ENCODE peak calls at places on chromosomes 2 and 18, in seven cellular contexts. One of them, this sample, is unnamed.

GRCh38 chr2:77147154-77147553 is 375.0 kb downstream of the LRRTM4 start:
- DNase-seq in lower lobe of right lung: no peak
- DNase-seq in ovary: no peak
- DNase-seq in HL-60: no peak
- DNase-seq in choroid plexus epithelial cell: no peak
- DNase-seq in astrocyte of the spinal cord: no peak
- DNase-seq in cardiac muscle cell: no peak
- DNase-seq in this sample: no peak

GRCh38 chr2:39325966-39326365 is 82.2 kb upstream of the CDKL4 start:
- DNase-seq in lower lobe of right lung: no peak
- DNase-seq in ovary: no peak
- DNase-seq in HL-60: no peak
- DNase-seq in choroid plexus epithelial cell: peak; percentile 47
- DNase-seq in astrocyte of the spinal cord: peak; percentile 26
- DNase-seq in cardiac muscle cell: no peak
- DNase-seq in this sample: peak; percentile 73

GRCh38 chr2:207073791-207074678 is 91.7 kb downstream of the KLF7 start:
- DNase-seq in lower lobe of right lung: no peak
- DNase-seq in ovary: no peak
- DNase-seq in HL-60: peak; percentile 8
- DNase-seq in choroid plexus epithelial cell: peak; percentile 41
- DNase-seq in astrocyte of the spinal cord: no peak
- DNase-seq in cardiac muscle cell: no peak
- DNase-seq in this sample: peak; percentile 36

GRCh38 chr2:196925445-196925767 is 1.1 kb downstream of the PGAP1 start:
- DNase-seq in lower lobe of right lung: no peak
- DNase-seq in ovary: no peak
- DNase-seq in HL-60: no peak
- DNase-seq in choroid plexus epithelial cell: peak; percentile 27
- DNase-seq in astrocyte of the spinal cord: peak; percentile 32
- DNase-seq in cardiac muscle cell: peak; percentile 15
- DNase-seq in this sample: peak; percentile 13

GRCh38 chr2:28610583-28611201 is 114.8 kb downstream of the PLB1 start:
- DNase-seq in lower lobe of right lung: no peak
- DNase-seq in ovary: no peak
- DNase-seq in HL-60: no peak
- DNase-seq in choroid plexus epithelial cell: peak; percentile 90
- DNase-seq in astrocyte of the spinal cord: peak; percentile 98
- DNase-seq in cardiac muscle cell: peak; percentile 70
- DNase-seq in this sample: peak; percentile 92

GRCh38 chr18:3511980-3512379 is 62.0 kb downstream of the TGIF1 start:
- DNase-seq in lower lobe of right lung: no peak
- DNase-seq in ovary: no peak
- DNase-seq in HL-60: peak; percentile 15
- DNase-seq in choroid plexus epithelial cell: peak; percentile 77
- DNase-seq in astrocyte of the spinal cord: peak; percentile 64
- DNase-seq in cardiac muscle cell: peak; percentile 80
- DNase-seq in this sample: peak; percentile 74

GRCh38 chr2:196252408-196253114 is 81.2 kb upstream of the STK17B start:
- DNase-seq in lower lobe of right lung: no peak
- DNase-seq in ovary: no peak
- DNase-seq in HL-60: no peak
- DNase-seq in choroid plexus epithelial cell: peak; percentile 44
- DNase-seq in astrocyte of the spinal cord: no peak
- DNase-seq in cardiac muscle cell: no peak
- DNase-seq in this sample: peak; percentile 54

GRCh38 chr18:49733321-49733720 is 80.0 kb downstream of the ACAA2 start:
- DNase-seq in lower lobe of right lung: no peak
- DNase-seq in ovary: no peak
- DNase-seq in HL-60: no peak
- DNase-seq in choroid plexus epithelial cell: peak; percentile 28
- DNase-seq in astrocyte of the spinal cord: peak; percentile 37
- DNase-seq in cardiac muscle cell: no peak
- DNase-seq in this sample: no peak

GRCh38 chr18:69569133-69569532 is 168.4 kb downstream of the DOK6 start:
- DNase-seq in lower lobe of right lung: no peak
- DNase-seq in ovary: no peak
- DNase-seq in HL-60: no peak
- DNase-seq in choroid plexus epithelial cell: no peak
- DNase-seq in astrocyte of the spinal cord: no peak
- DNase-seq in cardiac muscle cell: no peak
- DNase-seq in this sample: no peak

GRCh38 chr2:152716805-152717241 is 438 bp downstream of the PRPF40A start:
- DNase-seq in lower lobe of right lung: no peak
- DNase-seq in ovary: peak; percentile 44
- DNase-seq in HL-60: no peak
- DNase-seq in choroid plexus epithelial cell: peak; percentile 30
- DNase-seq in astrocyte of the spinal cord: no peak
- DNase-seq in cardiac muscle cell: no peak
- DNase-seq in this sample: peak; percentile 23

GRCh38 chr18:34691626-34692025 is 18.5 kb upstream of the DTNA start:
- DNase-seq in lower lobe of right lung: no peak
- DNase-seq in ovary: no peak
- DNase-seq in HL-60: no peak
- DNase-seq in choroid plexus epithelial cell: no peak
- DNase-seq in astrocyte of the spinal cord: no peak
- DNase-seq in cardiac muscle cell: no peak
- DNase-seq in this sample: no peak

GRCh38 chr2:26164641-26165211 is 8.2 kb upstream of the GAREM2 start:
- DNase-seq in lower lobe of right lung: peak; percentile 8
- DNase-seq in ovary: no peak
- DNase-seq in HL-60: no peak
- DNase-seq in choroid plexus epithelial cell: no peak
- DNase-seq in astrocyte of the spinal cord: no peak
- DNase-seq in cardiac muscle cell: no peak
- DNase-seq in this sample: no peak

GRCh38 chr18:58205087-58205779 is 161.2 kb downstream of the NEDD4L start:
- DNase-seq in lower lobe of right lung: no peak
- DNase-seq in ovary: peak; percentile 63
- DNase-seq in HL-60: no peak
- DNase-seq in choroid plexus epithelial cell: peak; percentile 62
- DNase-seq in astrocyte of the spinal cord: peak; percentile 59
- DNase-seq in cardiac muscle cell: peak; percentile 67
- DNase-seq in this sample: peak; percentile 91

GRCh38 chr18:68723539-68723938 is 8.6 kb upstream of the TMX3 start:
- DNase-seq in lower lobe of right lung: no peak
- DNase-seq in ovary: no peak
- DNase-seq in HL-60: peak; percentile 62
- DNase-seq in choroid plexus epithelial cell: no peak
- DNase-seq in astrocyte of the spinal cord: no peak
- DNase-seq in cardiac muscle cell: peak; percentile 31
- DNase-seq in this sample: no peak

GRCh38 chr18:61727241-61727640 is 165.6 kb downstream of the RNF152 start:
- DNase-seq in lower lobe of right lung: no peak
- DNase-seq in ovary: no peak
- DNase-seq in HL-60: no peak
- DNase-seq in choroid plexus epithelial cell: peak; percentile 25
- DNase-seq in astrocyte of the spinal cord: peak; percentile 55
- DNase-seq in cardiac muscle cell: no peak
- DNase-seq in this sample: no peak

GRCh38 chr18:50080932-50081560 is 113.9 kb downstream of the MYO5B start:
- DNase-seq in lower lobe of right lung: no peak
- DNase-seq in ovary: no peak
- DNase-seq in HL-60: no peak
- DNase-seq in choroid plexus epithelial cell: no peak
- DNase-seq in astrocyte of the spinal cord: no peak
- DNase-seq in cardiac muscle cell: no peak
- DNase-seq in this sample: no peak

GRCh38 chr2:240982821-240983281 is 15.6 kb upstream of the SNED1 start:
- DNase-seq in lower lobe of right lung: peak; percentile 36
- DNase-seq in ovary: peak; percentile 15
- DNase-seq in HL-60: no peak
- DNase-seq in choroid plexus epithelial cell: no peak
- DNase-seq in astrocyte of the spinal cord: no peak
- DNase-seq in cardiac muscle cell: no peak
- DNase-seq in this sample: no peak

GRCh38 chr2:240981871-240982800 is 16.3 kb upstream of the SNED1 start:
- DNase-seq in lower lobe of right lung: peak; percentile 33
- DNase-seq in ovary: peak; percentile 17
- DNase-seq in HL-60: no peak
- DNase-seq in choroid plexus epithelial cell: no peak
- DNase-seq in astrocyte of the spinal cord: no peak
- DNase-seq in cardiac muscle cell: no peak
- DNase-seq in this sample: no peak

GRCh38 chr2:240983996-240984498 is 14.4 kb upstream of the SNED1 start:
- DNase-seq in lower lobe of right lung: peak; percentile 45
- DNase-seq in ovary: peak; percentile 14
- DNase-seq in HL-60: no peak
- DNase-seq in choroid plexus epithelial cell: no peak
- DNase-seq in astrocyte of the spinal cord: no peak
- DNase-seq in cardiac muscle cell: no peak
- DNase-seq in this sample: no peak

GRCh38 chr2:240981273-240981672 is 17.1 kb upstream of the SNED1 start:
- DNase-seq in lower lobe of right lung: no peak
- DNase-seq in ovary: no peak
- DNase-seq in HL-60: no peak
- DNase-seq in choroid plexus epithelial cell: peak; percentile 42
- DNase-seq in astrocyte of the spinal cord: peak; percentile 55
- DNase-seq in cardiac muscle cell: no peak
- DNase-seq in this sample: peak; percentile 52

GRCh38 chr2:240983361-240983995 is 14.9 kb upstream of the SNED1 start:
- DNase-seq in lower lobe of right lung: peak; percentile 65
- DNase-seq in ovary: peak; percentile 51
- DNase-seq in HL-60: no peak
- DNase-seq in choroid plexus epithelial cell: peak; percentile 59
- DNase-seq in astrocyte of the spinal cord: no peak
- DNase-seq in cardiac muscle cell: peak; percentile 54
- DNase-seq in this sample: peak; percentile 57
- H3K4me3 ChIP-seq in lower lobe of right lung: no peak overlapping the region
- H3K4me3 ChIP-seq in ovary: no peak overlapping the region
- H3K4me3 ChIP-seq in HL-60: no peak overlapping the region
- H3K4me3 ChIP-seq in choroid plexus epithelial cell: no peak overlapping the region
- H3K4me3 ChIP-seq in astrocyte of the spinal cord: no peak overlapping the region
- H3K4me3 ChIP-seq in cardiac muscle cell: no peak overlapping the region
- H3K4me3 ChIP-seq in this sample: no peak overlapping the region

GRCh38 chr2:71254776-71255175 is 27.9 kb upstream of the PAIP2B start:
- DNase-seq in lower lobe of right lung: no peak
- DNase-seq in ovary: no peak
- DNase-seq in HL-60: no peak
- DNase-seq in choroid plexus epithelial cell: no peak
- DNase-seq in astrocyte of the spinal cord: no peak
- DNase-seq in cardiac muscle cell: no peak
- DNase-seq in this sample: no peak
- H3K4me3 ChIP-seq in lower lobe of right lung: no peak overlapping the region
- H3K4me3 ChIP-seq in ovary: no peak overlapping the region
- H3K4me3 ChIP-seq in HL-60: no peak overlapping the region
- H3K4me3 ChIP-seq in choroid plexus epithelial cell: no peak overlapping the region
- H3K4me3 ChIP-seq in astrocyte of the spinal cord: no peak overlapping the region
- H3K4me3 ChIP-seq in cardiac muscle cell: no peak overlapping the region
- H3K4me3 ChIP-seq in this sample: no peak overlapping the region

DNA sequence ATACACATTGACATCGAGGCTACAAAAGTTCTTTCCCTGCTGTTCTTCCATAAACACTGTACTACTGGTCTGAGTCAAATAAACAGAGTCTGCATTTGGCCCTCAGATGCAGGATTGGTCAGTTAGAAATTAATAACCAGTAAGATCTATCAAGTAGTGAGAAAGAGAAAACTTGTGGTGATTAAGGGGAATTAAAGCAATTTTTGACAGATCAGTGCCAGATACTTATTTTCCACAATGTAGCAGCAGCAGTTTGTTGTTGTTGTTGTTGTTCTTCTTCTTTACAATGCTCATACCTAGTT is 85.0 kb downstream of the IKZF2 start:
- DNase-seq in lower lobe of right lung: no peak
- DNase-seq in ovary: no peak
- DNase-seq in HL-60: no peak
- DNase-seq in choroid plexus epithelial cell: no peak
- DNase-seq in astrocyte of the spinal cord: no peak
- DNase-seq in cardiac muscle cell: no peak
- DNase-seq in this sample: no peak
- H3K4me3 ChIP-seq in lower lobe of right lung: peak overlapping the region; percentile 25
- H3K4me3 ChIP-seq in ovary: no peak overlapping the region
- H3K4me3 ChIP-seq in HL-60: no peak overlapping the region
- H3K4me3 ChIP-seq in choroid plexus epithelial cell: no peak overlapping the region
- H3K4me3 ChIP-seq in astrocyte of the spinal cord: peak overlapping the region; percentile 4
- H3K4me3 ChIP-seq in cardiac muscle cell: no peak overlapping the region
- H3K4me3 ChIP-seq in this sample: no peak overlapping the region

DNA sequence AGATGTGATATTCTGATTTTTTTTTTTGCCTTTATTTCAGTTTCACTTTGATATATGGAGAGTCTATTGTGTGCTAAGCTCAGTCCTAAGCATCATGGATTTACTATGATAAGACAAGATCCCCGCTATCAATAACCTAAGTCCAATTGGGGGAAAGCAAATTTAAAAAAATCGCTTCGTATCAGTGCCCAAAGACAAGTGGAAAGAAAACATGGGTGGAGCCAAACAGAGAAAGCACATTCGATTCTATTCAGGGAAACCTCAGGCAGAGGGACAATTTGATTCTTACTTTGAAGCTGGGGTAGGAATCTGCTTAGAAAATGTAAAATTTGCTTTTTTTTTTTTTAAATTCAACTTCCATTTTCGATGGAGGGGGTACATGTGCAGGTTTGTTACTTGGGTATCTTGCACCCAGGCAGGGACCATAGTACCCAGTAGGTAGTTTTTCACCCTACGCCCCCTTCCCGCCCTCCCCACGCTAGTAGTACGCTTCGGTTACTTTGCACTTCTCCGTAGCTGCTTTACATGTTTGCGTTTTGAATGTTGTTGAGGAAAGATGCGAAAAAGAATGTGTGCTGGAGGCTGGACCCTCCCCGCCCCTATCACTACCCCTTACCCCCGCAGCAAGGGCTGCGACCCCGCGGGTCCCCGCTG is 12.4 kb downstream of the KIF5C start:
- DNase-seq in lower lobe of right lung: no peak
- DNase-seq in ovary: no peak
- DNase-seq in HL-60: no peak
- DNase-seq in choroid plexus epithelial cell: no peak
- DNase-seq in astrocyte of the spinal cord: no peak
- DNase-seq in cardiac muscle cell: no peak
- DNase-seq in this sample: no peak
- H3K4me3 ChIP-seq in lower lobe of right lung: peak overlapping the region; percentile 46
- H3K4me3 ChIP-seq in ovary: peak overlapping the region; percentile 18
- H3K4me3 ChIP-seq in HL-60: no peak overlapping the region
- H3K4me3 ChIP-seq in choroid plexus epithelial cell: peak overlapping the region; percentile 29
- H3K4me3 ChIP-seq in astrocyte of the spinal cord: peak overlapping the region; percentile 29
- H3K4me3 ChIP-seq in cardiac muscle cell: peak overlapping the region; percentile 31
- H3K4me3 ChIP-seq in this sample: no peak overlapping the region

DNA sequence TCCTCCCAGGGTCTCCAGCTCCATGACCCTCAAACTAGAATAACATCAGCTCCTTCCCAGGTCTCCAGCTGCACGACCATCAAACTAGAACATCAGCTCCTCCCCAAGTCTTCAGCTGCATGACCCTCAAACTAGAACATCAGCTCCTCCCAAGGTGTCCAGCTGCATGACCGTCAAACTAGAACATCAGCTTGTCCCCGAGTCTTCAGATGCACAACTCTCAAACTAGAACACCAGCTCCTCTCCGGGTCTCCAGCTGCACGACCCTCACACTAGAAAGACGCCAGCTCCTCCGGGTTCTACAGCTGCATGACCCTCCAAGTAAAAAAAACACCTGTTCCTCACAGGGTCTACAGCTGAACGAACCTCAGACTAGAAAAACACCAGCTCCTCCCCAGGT is 312.9 kb upstream of the TFPI start:
- DNase-seq in lower lobe of right lung: no peak
- DNase-seq in ovary: no peak
- DNase-seq in HL-60: no peak
- DNase-seq in choroid plexus epithelial cell: no peak
- DNase-seq in astrocyte of the spinal cord: no peak
- DNase-seq in cardiac muscle cell: no peak
- DNase-seq in this sample: no peak
- H3K4me3 ChIP-seq in lower lobe of right lung: no peak overlapping the region
- H3K4me3 ChIP-seq in ovary: no peak overlapping the region
- H3K4me3 ChIP-seq in HL-60: no peak overlapping the region
- H3K4me3 ChIP-seq in choroid plexus epithelial cell: no peak overlapping the region
- H3K4me3 ChIP-seq in astrocyte of the spinal cord: no peak overlapping the region
- H3K4me3 ChIP-seq in cardiac muscle cell: no peak overlapping the region
- H3K4me3 ChIP-seq in this sample: no peak overlapping the region

GRCh38 chr2:7572460-7572859 is 655.2 kb downstream of the RNF144A start:
- DNase-seq in lower lobe of right lung: no peak
- DNase-seq in ovary: no peak
- DNase-seq in HL-60: no peak
- DNase-seq in choroid plexus epithelial cell: no peak
- DNase-seq in astrocyte of the spinal cord: no peak
- DNase-seq in cardiac muscle cell: no peak
- DNase-seq in this sample: no peak
- H3K4me3 ChIP-seq in lower lobe of right lung: no peak overlapping the region
- H3K4me3 ChIP-seq in ovary: no peak overlapping the region
- H3K4me3 ChIP-seq in HL-60: no peak overlapping the region
- H3K4me3 ChIP-seq in choroid plexus epithelial cell: no peak overlapping the region
- H3K4me3 ChIP-seq in astrocyte of the spinal cord: no peak overlapping the region
- H3K4me3 ChIP-seq in cardiac muscle cell: no peak overlapping the region
- H3K4me3 ChIP-seq in this sample: no peak overlapping the region

This sample was measured in cardiac fibroblast.